ENCODE peak calls at places on chromosome 17, in five cellular contexts. G is caudate nucleus; J is activated CD4-positive, alpha-beta T cell treated with anti-CD3 and anti-CD28 coated beads, Interleukin-2, amount 50 U/mL, for 1 hour; R is endothelial cell; O is germinal center. M is an unnamed sample.

GRCh38 chr17:42484304-42484703 is 25.6 kb downstream of the ATP6V0A1 start:
- DNase-seq in G (no peak), J (peak), R (no peak), O (no peak), M (no peak)

GRCh38 chr17:47905221-47905733 is 9.2 kb downstream of the SP2 start:
- DNase-seq in G (no peak), J (no peak), R (no peak), O (no peak), M (peak)

GRCh38 chr17:82338858-82339633 is 5.5 kb upstream of the SECTM1 start:
- DNase-seq in G (no peak), J (no peak), R (no peak), O (no peak), M (no peak)

GRCh38 chr17:74474043-74474792 is 7.8 kb downstream of the CD300A start:
- DNase-seq in G (no peak), J (no peak), R (no peak), O (no peak), M (no peak)

GRCh38 chr17:4623249-4623648 is 18.2 kb downstream of the ALOX15 start:
- DNase-seq in G (no peak), J (no peak), R (no peak), O (no peak), M (no peak)

GRCh38 chr17:80772906-80773242 is 218.8 kb upstream of the CHMP6 start:
- DNase-seq in G (no peak), J (no peak), R (no peak), O (no peak), M (no peak)

GRCh38 chr17:83058478-83059167 is 20.8 kb upstream of the METRNL start:
- DNase-seq in G (no peak), J (no peak), R (no peak), O (no peak), M (no peak)

GRCh38 chr17:21287703-21288449 is 3.4 kb downstream of the MAP2K3 start:
- DNase-seq in G (peak), J (peak), R (no peak), O (peak), M (peak)

GRCh38 chr17:42117397-42118125 is 3.6 kb downstream of the KAT2A start:
- DNase-seq in G (no peak), J (no peak), R (no peak), O (no peak), M (no peak)

GRCh38 chr17:15462962-15463361 is 4.5 kb downstream of the CDRT4 start:
- DNase-seq in G (no peak), J (no peak), R (no peak), O (no peak), M (no peak)

GRCh38 chr17:3030096-3030495 is 33.3 kb downstream of the OR1D5 start:
- DNase-seq in G (no peak), J (no peak), R (no peak), O (no peak), M (no peak)

GRCh38 chr17:73013299-73013698 is 79.2 kb downstream of the SLC39A11 start:
- DNase-seq in G (no peak), J (no peak), R (no peak), O (no peak), M (no peak)

GRCh38 chr17:39679521-39680192 is 8.2 kb downstream of the PGAP3 start:
- DNase-seq in G (no peak), J (no peak), R (no peak), O (peak), M (no peak)

GRCh38 chr17:31508310-31509094 is 117.0 kb downstream of the RAB11FIP4 start:
- DNase-seq in G (no peak), J (peak), R (no peak), O (peak), M (no peak)

GRCh38 chr17:324151-324571 is 28.4 kb downstream of the RPH3AL start:
- DNase-seq in G (no peak), J (no peak), R (no peak), O (no peak), M (no peak)

GRCh38 chr17:29565643-29566472 is 979 bp downstream of the ABHD15 start:
- DNase-seq in G (no peak), J (peak), R (no peak), O (peak), M (no peak)

GRCh38 chr17:40121191-40121885 is 433 bp upstream of the MSL1 start:
- DNase-seq in G (no peak), J (no peak), R (peak), O (peak), M (peak)

GRCh38 chr17:61118871-61119270 is 280.8 kb upstream of the TBX2 start:
- DNase-seq in G (no peak), J (no peak), R (no peak), O (no peak), M (no peak)

GRCh38 chr17:64492481-64493109 is 4.3 kb downstream of the POLG2 start:
- DNase-seq in G (no peak), J (no peak), R (no peak), O (peak), M (no peak)

GRCh38 chr17:31415004-31415454 is 23.6 kb downstream of the RAB11FIP4 start:
- DNase-seq in G (no peak), J (no peak), R (no peak), O (no peak), M (no peak)

GRCh38 chr17:909642-910323 is 69.8 kb downstream of the NXN start:
- DNase-seq in G (no peak), J (no peak), R (no peak), O (no peak), M (no peak)

GRCh38 chr17:46176975-46177374 is 16.3 kb downstream of the KANSL1 start:
- DNase-seq in G (no peak), J (no peak), R (no peak), O (no peak), M (no peak)

GRCh38 chr17:1484586-1485310 is 7.7 kb downstream of the MYO1C start:
- DNase-seq in G (no peak), J (peak), R (peak), O (peak), M (no peak)

GRCh38 chr17:81254955-81255717 is 16.0 kb downstream of the NDUFAF8 start:
- DNase-seq in G (peak), J (no peak), R (peak), O (no peak), M (peak)

GRCh38 chr17:68207651-68208253 is 40.1 kb upstream of the AMZ2 start:
- DNase-seq in G (no peak), J (no peak), R (no peak), O (no peak), M (no peak)

GRCh38 chr17:65198653-65199382 is 61.6 kb downstream of the RGS9 start:
- DNase-seq in G (no peak), J (no peak), R (no peak), O (peak), M (no peak)

GRCh38 chr17:79420318-79421243 is 190.3 kb downstream of the RBFOX3 start:
- DNase-seq in G (no peak), J (no peak), R (peak), O (no peak), M (no peak)

GRCh38 chr17:49859991-49860953 is 12.4 kb upstream of the TAC4 start:
- DNase-seq in G (no peak), J (no peak), R (no peak), O (no peak), M (no peak)

M was measured in hypothalamus.